ENCODE peak calls at places on chromosomes 16 and 17, in ten cellular contexts. R, F, P, E, D, K, A, B, X and S are unnamed samples.

GRCh38 chr16:17509194-17509593 is 38.4 kb upstream of the XYLT1 start:
- DNase-seq in R (no peak), F (no peak), P (no peak), E (no peak), D (no peak), K (no peak), A (no peak), B (no peak), X (no peak), S (no peak)

GRCh38 chr17:48024149-48025039 is 13.2 kb downstream of the COPZ2 start:
- DNase-seq in R (peak), F (peak), P (no peak), E (peak), D (peak), K (no peak), A (no peak), B (no peak), X (no peak), S (no peak)

GRCh38 chr17:83199500-83200201 is 120.2 kb downstream of the METRNL start:
- DNase-seq in R (peak), F (no peak), P (no peak), E (peak), D (no peak), K (no peak), A (peak), B (no peak), X (peak), S (no peak)

GRCh38 chr17:56274491-56274890 is 121.2 kb downstream of the ANKFN1 start:
- DNase-seq in R (no peak), F (no peak), P (no peak), E (no peak), D (no peak), K (no peak), A (no peak), B (no peak), X (no peak), S (no peak)

GRCh38 chr16:86883583-86884188 is 305.3 kb downstream of the FOXL1 start:
- DNase-seq in R (no peak), F (no peak), P (no peak), E (no peak), D (no peak), K (no peak), A (no peak), B (no peak), X (no peak), S (peak)

GRCh38 chr16:78659668-78660217 is 560.3 kb downstream of the WWOX start:
- DNase-seq in R (no peak), F (no peak), P (no peak), E (no peak), D (peak), K (no peak), A (no peak), B (no peak), X (no peak), S (no peak)

GRCh38 chr17:82803185-82803584 is 36.6 kb downstream of the ZNF750 start:
- DNase-seq in R (no peak), F (no peak), P (no peak), E (no peak), D (no peak), K (no peak), A (no peak), B (no peak), X (no peak), S (no peak)

GRCh38 chr17:59837362-59838195 is 55.2 kb downstream of the TUBD1 start:
- DNase-seq in R (peak), F (peak), P (peak), E (peak), D (peak), K (peak), A (no peak), B (no peak), X (peak), S (peak)

GRCh38 chr17:58630883-58631522 is 60.8 kb downstream of the TEX14 start:
- DNase-seq in R (no peak), F (peak), P (no peak), E (peak), D (no peak), K (no peak), A (peak), B (no peak), X (no peak), S (peak)

GRCh38 chr17:34178047-34178446 is 77.0 kb upstream of the CCL2 start:
- DNase-seq in R (no peak), F (peak), P (peak), E (no peak), D (no peak), K (no peak), A (no peak), B (no peak), X (no peak), S (no peak)

GRCh38 chr16:3645504-3646347 is 8.8 kb upstream of the DNASE1 start:
- DNase-seq in R (no peak), F (no peak), P (peak), E (no peak), D (peak), K (no peak), A (no peak), B (no peak), X (no peak), S (no peak)

GRCh38 chr17:49397586-49397985 is 17.1 kb downstream of the PHB1 start:
- DNase-seq in R (no peak), F (no peak), P (no peak), E (no peak), D (no peak), K (no peak), A (no peak), B (no peak), X (no peak), S (no peak)

GRCh38 chr16:89150981-89151380 is 20.6 kb upstream of the CDH15 start:
- DNase-seq in R (no peak), F (no peak), P (no peak), E (no peak), D (no peak), K (no peak), A (no peak), B (no peak), X (no peak), S (no peak)

GRCh38 chr16:30903002-30903401 is 6.6 kb downstream of the CTF1 start:
- DNase-seq in R (no peak), F (no peak), P (no peak), E (peak), D (no peak), K (no peak), A (no peak), B (no peak), X (no peak), S (no peak)

GRCh38 chr16:3143598-3144330 is 8.9 kb downstream of the ZNF213 start:
- DNase-seq in R (no peak), F (no peak), P (no peak), E (no peak), D (no peak), K (no peak), A (no peak), B (no peak), X (no peak), S (no peak)

GRCh38 chr16:84482951-84483881 is 21.2 kb downstream of the MEAK7 start:
- DNase-seq in R (no peak), F (no peak), P (no peak), E (no peak), D (no peak), K (no peak), A (no peak), B (no peak), X (no peak), S (no peak)

GRCh38 chr17:41026668-41027471 is at the start of gene KRTAP1-5:
- DNase-seq in R (no peak), F (no peak), P (no peak), E (no peak), D (no peak), K (no peak), A (no peak), B (no peak), X (no peak), S (no peak)

GRCh38 chr17:75571197-75571884 is 16.3 kb upstream of the MYO15B start:
- DNase-seq in R (peak), F (peak), P (no peak), E (no peak), D (no peak), K (peak), A (no peak), B (peak), X (no peak), S (no peak)

GRCh38 chr17:16282522-16282921 is 65.5 kb downstream of the PIGL start:
- DNase-seq in R (no peak), F (peak), P (no peak), E (no peak), D (no peak), K (no peak), A (no peak), B (no peak), X (no peak), S (no peak)

GRCh38 chr16:47236716-47237115 is 93.0 kb upstream of the NETO2 start:
- DNase-seq in R (no peak), F (no peak), P (peak), E (no peak), D (no peak), K (no peak), A (no peak), B (no peak), X (no peak), S (no peak)

GRCh38 chr16:66287416-66287815 is 79.1 kb upstream of the CDH5 start:
- DNase-seq in R (no peak), F (no peak), P (no peak), E (no peak), D (no peak), K (no peak), A (no peak), B (no peak), X (no peak), S (no peak)